ENCODE peak calls at places on chromosomes 5 and 9, in five cellular contexts. G is H9, S is BJ, Y is choroid plexus epithelial cell, B is tibial nerve. X is an unnamed sample.

GRCh38 chr5:68359699-68360098 is 144.1 kb downstream of the PIK3R1 start:
- DNase-seq in G (no peak), Y (no peak), S (no peak), B (no peak), X (no peak)

GRCh38 chr5:68418230-68418629 is 202.7 kb downstream of the PIK3R1 start:
- DNase-seq in G (no peak), S (no peak), Y (peak), B (peak), X (no peak)

GRCh38 chr9:2740616-2741015 is 23.3 kb downstream of the KCNV2 start:
- DNase-seq in B (no peak), S (peak), G (no peak), Y (peak), X (no peak)

GRCh38 chr9:124661184-124661755 is 109.8 kb downstream of the NR6A1 start:
- DNase-seq in B (no peak), S (no peak), Y (peak), G (no peak), X (no peak)

GRCh38 chr5:55920784-55921183 is 69.6 kb downstream of the IL31RA start:
- DNase-seq in S (no peak), Y (peak), B (no peak), G (no peak), X (no peak)

GRCh38 chr5:168819004-168819626 is 239.9 kb upstream of the PANK3 start:
- DNase-seq in B (no peak), S (no peak), G (no peak), Y (no peak), X (no peak)

GRCh38 chr9:137605146-137606004 is at the start of gene ARRDC1:
- DNase-seq in G (peak), S (no peak), Y (peak), B (peak), X (peak)

GRCh38 chr5:138461343-138462125 is 3.7 kb upstream of the EGR1 start:
- DNase-seq in B (no peak), Y (peak), S (no peak), G (no peak), X (peak)

GRCh38 chr9:127225747-127226646 is 38.6 kb upstream of the GARNL3 start:
- DNase-seq in Y (peak), G (no peak), S (no peak), B (no peak), X (no peak)

GRCh38 chr9:128419061-128419925 is 1.4 kb upstream of the CERCAM start:
- DNase-seq in S (no peak), G (no peak), B (no peak), Y (peak), X (no peak)

GRCh38 chr5:73295447-73295846 is 122.5 kb downstream of the TMEM174 start:
- DNase-seq in B (no peak), Y (no peak), G (no peak), S (no peak), X (no peak)

GRCh38 chr5:173055722-173055982 is 500 bp upstream of the CREBRF start:
- DNase-seq in B (no peak), G (no peak), Y (no peak), S (no peak), X (no peak)

GRCh38 chr5:147515269-147515668 is 5.4 kb upstream of the DPYSL3 start:
- DNase-seq in S (no peak), G (no peak), Y (no peak), B (no peak), X (no peak)

GRCh38 chr9:69667306-69667705 is 4.9 kb downstream of the APBA1 start:
- DNase-seq in S (no peak), B (no peak), Y (no peak), G (no peak), X (no peak)

GRCh38 chr9:131203438-131204219 is 72.7 kb downstream of the FAM78A start:
- DNase-seq in B (no peak), G (peak), Y (no peak), S (no peak), X (peak)

GRCh38 chr5:151740958-151741373 is 17.5 kb downstream of the ATOX1 start:
- DNase-seq in Y (peak), B (no peak), S (no peak), G (no peak), X (no peak)

GRCh38 chr5:119930490-119930889 is 301.1 kb downstream of the FAM170A start:
- DNase-seq in B (no peak), Y (no peak), S (no peak), G (no peak), X (no peak)

GRCh38 chr5:33167541-33167940 is 273.2 kb upstream of the TARS1 start:
- DNase-seq in G (no peak), Y (peak), S (peak), B (no peak), X (no peak)

GRCh38 chr5:10632110-10632903 is 68.4 kb downstream of the ANKRD33B start:
- DNase-seq in B (no peak), G (no peak), S (no peak), Y (peak), X (no peak)

GRCh38 chr5:181124526-181124925 is 6.4 kb downstream of the OR2V1 start:
- DNase-seq in Y (no peak), G (no peak), B (no peak), S (no peak), X (no peak)

GRCh38 chr9:126173929-126174328 is 152.7 kb upstream of the MVB12B start:
- DNase-seq in S (no peak), B (no peak), G (no peak), Y (no peak), X (no peak)

GRCh38 chr5:87150630-87151029 is 117.1 kb upstream of the RASA1 start:
- DNase-seq in S (no peak), G (no peak), B (no peak), Y (no peak), X (no peak)

GRCh38 chr9:108933231-108933630 is 693 bp downstream of the ELP1 start:
- DNase-seq in G (no peak), B (peak), Y (peak), S (no peak), X (no peak)

GRCh38 chr9:6567140-6567591 is 78.4 kb downstream of the GLDC start:
- DNase-seq in S (peak), Y (peak), G (no peak), B (no peak), X (no peak)

GRCh38 chr5:76473676-76474075 is 70.6 kb downstream of the IQGAP2 start:
- DNase-seq in G (no peak), B (no peak), Y (no peak), S (no peak), X (no peak)

GRCh38 chr9:33331411-33331891 is 41.1 kb downstream of the NFX1 start:
- DNase-seq in G (no peak), B (no peak), S (no peak), Y (no peak), X (no peak)

GRCh38 chr5:50595199-50595598 is 71.2 kb upstream of the PARP8 start:
- DNase-seq in S (peak), B (no peak), G (no peak), Y (peak), X (no peak)

GRCh38 chr9:98701576-98701975 is 7.2 kb downstream of the GABBR2 start:
- DNase-seq in B (no peak), Y (no peak), G (no peak), S (no peak), X (no peak)

GRCh38 chr5:60856059-60856458 is 12.0 kb upstream of the ELOVL7 start:
- DNase-seq in Y (peak), G (no peak), S (peak), B (no peak), X (no peak)

GRCh38 chr9:74848150-74848525 is 39.6 kb downstream of the TRPM6 start:
- DNase-seq in Y (no peak), B (no peak), G (no peak), S (no peak), X (no peak)

GRCh38 chr9:83473488-83473971 is 64.7 kb downstream of the FRMD3 start:
- DNase-seq in G (no peak), S (no peak), Y (peak), B (no peak), X (no peak)

GRCh38 chr5:143557061-143557818 is 153.8 kb upstream of the NR3C1 start:
- DNase-seq in B (no peak), G (no peak), Y (peak), S (peak), X (no peak)

GRCh38 chr5:121919091-121919490 is 42.7 kb upstream of the SRFBP1 start:
- DNase-seq in B (no peak), Y (no peak), S (no peak), G (no peak), X (no peak)

GRCh38 chr9:20604561-20604960 is 17.7 kb downstream of the MLLT3 start:
- DNase-seq in B (no peak), G (no peak), S (no peak), Y (peak), X (no peak)

GRCh38 chr9:91391426-91392217 is 29.9 kb upstream of the AUH start:
- DNase-seq in G (no peak), S (no peak), Y (no peak), B (no peak), X (no peak)

GRCh38 chr5:151427258-151427657 is 20.1 kb upstream of the SLC36A1 start:
- DNase-seq in S (no peak), G (no peak), Y (no peak), B (no peak), X (no peak)

GRCh38 chr9:89358376-89358775 is 40.1 kb downstream of the SECISBP2 start:
- DNase-seq in Y (no peak), G (no peak), S (no peak), B (no peak), X (no peak)

GRCh38 chr5:14187660-14188059 is 44.5 kb downstream of the TRIO start:
- DNase-seq in Y (peak), G (no peak), B (no peak), S (no peak), X (no peak)

DNA sequence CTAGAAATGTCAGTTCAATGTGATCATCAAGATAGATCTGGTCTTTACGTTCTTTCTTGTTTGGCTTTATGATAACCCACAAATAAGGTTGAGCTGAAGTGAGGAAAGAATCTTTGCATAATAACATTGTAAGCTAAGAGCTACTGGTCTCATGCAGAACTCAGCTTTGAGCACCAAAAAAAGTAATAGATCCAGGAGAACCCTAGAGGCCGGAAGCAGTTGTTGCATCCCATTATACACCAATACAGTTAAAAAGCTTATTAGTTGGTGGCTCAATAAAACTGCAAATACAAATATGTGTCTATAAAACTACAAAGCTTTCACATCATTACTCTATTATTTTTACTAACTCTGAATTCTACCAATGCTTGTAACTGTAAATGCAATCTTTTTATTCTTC is 85.5 kb upstream of the NUDT12 start:
- DNase-seq in S (no peak), B (no peak), G (no peak), Y (peak), X (no peak)
- TF ChIP-seq CTCF in S (no peak), B (no peak), G (peak), Y (peak), X (peak)

GRCh38 chr9:123434619-123435240 is 78.7 kb downstream of the CRB2 start:
- DNase-seq in B (no peak), Y (peak), G (peak), S (no peak), X (peak)
- TF ChIP-seq CTCF in B (no peak), Y (peak), G (peak), S (peak), X (peak)

GRCh38 chr5:125412561-125413535 is 666.4 kb upstream of the ZNF608 start:
- DNase-seq in Y (peak), B (peak), G (peak), S (no peak), X (peak)

GRCh38 chr5:125413861-125414260 is 667.4 kb upstream of the ZNF608 start:
- DNase-seq in B (no peak), S (no peak), Y (no peak), G (no peak), X (no peak)

GRCh38 chr5:125411163-125412050 is 665.0 kb upstream of the ZNF608 start:
- DNase-seq in B (no peak), S (no peak), G (no peak), Y (peak), X (peak)

GRCh38 chr5:125410501-125411162 is 664.2 kb upstream of the ZNF608 start:
- DNase-seq in Y (peak), G (no peak), B (no peak), S (no peak), X (no peak)

GRCh38 chr5:125412051-125412560 is 665.7 kb upstream of the ZNF608 start:
- DNase-seq in S (no peak), B (no peak), Y (peak), G (peak), X (peak)
- TF ChIP-seq CTCF in S (no peak), B (no peak), Y (peak), G (no peak), X (peak)

GRCh38 chr5:135883026-135883425 is 12.6 kb downstream of the IL9 start:
- DNase-seq in G (no peak), B (no peak), S (no peak), Y (no peak), X (no peak)

GRCh38 chr5:135880801-135881200 is 14.8 kb downstream of the IL9 start:
- DNase-seq in G (no peak), B (no peak), S (no peak), Y (no peak), X (no peak)

GRCh38 chr5:135881244-135881643 is 14.4 kb downstream of the IL9 start:
- DNase-seq in S (no peak), B (no peak), G (no peak), Y (no peak), X (no peak)

GRCh38 chr5:135885031-135885430 is 10.6 kb downstream of the IL9 start:
- DNase-seq in B (no peak), G (no peak), Y (no peak), S (no peak), X (no peak)

GRCh38 chr5:135883441-135883840 is 12.2 kb downstream of the IL9 start:
- DNase-seq in G (peak), B (no peak), S (no peak), Y (no peak), X (peak)
- TF ChIP-seq CTCF in G (peak), B (no peak), S (peak), Y (peak), X (peak)

DNA sequence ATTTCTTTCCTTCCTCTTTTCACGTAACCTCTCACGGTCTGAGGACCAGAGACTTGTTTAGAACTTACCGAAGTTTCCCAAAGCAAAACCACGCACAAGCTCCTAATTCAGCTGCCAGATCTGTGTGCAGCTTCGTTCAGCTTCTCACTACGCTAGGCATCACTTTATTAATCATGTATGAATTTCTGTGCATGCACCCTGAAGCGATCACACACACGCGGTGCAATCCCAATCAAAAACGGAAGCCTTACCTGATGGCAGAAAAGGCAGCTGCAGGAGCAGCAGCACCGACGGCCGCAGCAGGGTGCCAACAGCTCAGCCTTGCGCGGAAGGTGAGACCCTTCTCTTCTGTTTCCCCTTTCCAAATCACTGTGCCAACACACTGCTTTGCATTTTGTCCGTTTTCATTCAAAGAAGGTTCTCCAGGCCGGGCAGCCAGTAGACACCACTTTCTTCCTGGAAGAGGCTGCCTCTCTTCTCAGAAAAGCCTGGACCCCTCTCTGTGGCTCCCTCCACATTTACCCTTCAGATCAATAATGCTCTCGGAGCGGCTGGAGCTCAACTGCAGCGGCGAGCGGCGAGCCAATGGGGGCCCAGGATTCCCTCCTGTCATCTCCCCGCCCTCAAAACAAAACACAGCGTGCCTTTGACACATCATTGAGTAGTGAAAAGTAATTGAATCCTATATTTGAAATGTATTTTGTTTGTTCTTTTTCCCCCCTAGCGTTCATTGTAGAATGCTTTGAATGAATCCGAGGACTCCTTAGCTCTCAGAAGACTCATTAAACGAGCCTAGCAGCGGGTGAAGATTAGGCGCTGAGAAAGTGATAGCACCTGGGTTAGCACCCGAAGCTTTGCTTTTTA is at the start of gene CDH12:
- DNase-seq in Y (peak), B (no peak), G (peak), S (no peak), X (peak)
- TF ChIP-seq CTCF in Y (peak), B (no peak), G (no peak), S (no peak), X (peak)

DNA sequence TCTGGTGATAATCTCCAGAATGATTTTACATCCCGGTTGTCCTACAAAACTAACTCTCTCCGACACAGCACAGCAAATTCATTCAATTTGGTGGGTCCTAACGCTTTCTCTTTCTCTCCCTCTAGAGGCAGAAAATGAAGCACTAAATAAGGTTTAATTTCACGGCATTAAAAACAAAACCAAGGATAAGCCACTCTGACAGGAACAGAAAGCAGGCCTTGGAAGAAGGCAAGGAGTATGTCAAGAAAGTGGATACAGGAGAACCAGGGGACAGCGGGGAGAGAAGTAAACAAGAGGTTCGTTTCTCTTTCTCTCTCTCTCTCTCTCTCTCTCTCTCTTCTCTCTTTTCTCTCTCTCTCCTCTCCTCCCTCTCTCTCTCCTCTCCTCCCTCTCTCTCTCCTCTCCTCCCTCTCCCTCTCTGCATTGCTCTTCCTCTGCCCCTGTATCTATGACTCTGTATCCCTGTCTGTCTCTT is 49.8 kb downstream of the EBF1 start:
- DNase-seq in Y (peak), S (no peak), G (no peak), B (no peak), X (no peak)
- TF ChIP-seq CTCF in Y (peak), S (peak), G (peak), B (peak), X (peak)

X was measured in endodermal cell.